ENCODE peak calls at places on chromosomes 5 and 9, in four cellular contexts. P, C, I and W are unnamed samples.

GRCh38 chr5:28301676-28302075 is 1263.3 kb upstream of the CDH9 start:
- DNase-seq in P (no peak), C (peak), I (no peak), W (no peak)

GRCh38 chr5:137733922-137734695 is 1.8 kb downstream of the KLHL3 start:
- DNase-seq in P (no peak), C (no peak), I (no peak), W (no peak)

GRCh38 chr9:95092321-95093072 is 225.0 kb downstream of the FANCC start:
- DNase-seq in P (no peak), C (no peak), I (no peak), W (no peak)

GRCh38 chr5:170277953-170278352 is 19.6 kb downstream of the LCP2 start:
- DNase-seq in P (no peak), C (no peak), I (no peak), W (no peak)

GRCh38 chr5:72452515-72453259 is 54.5 kb downstream of the ZNF366 start:
- DNase-seq in P (no peak), C (no peak), I (no peak), W (no peak)

GRCh38 chr5:108727154-108727638 is 20.5 kb upstream of the FER start:
- DNase-seq in P (no peak), C (peak), I (no peak), W (no peak)

GRCh38 chr5:177531209-177531940 is 14.6 kb upstream of the DDX41 start:
- DNase-seq in P (no peak), C (no peak), I (no peak), W (no peak)

GRCh38 chr9:85156652-85157051 is 487.1 kb downstream of the NTRK2 start:
- DNase-seq in P (no peak), C (no peak), I (no peak), W (no peak)

GRCh38 chr9:116141864-116142561 is 11.6 kb upstream of the PAPPA start:
- DNase-seq in P (no peak), C (no peak), I (no peak), W (no peak)

GRCh38 chr9:115597330-115597729 is 479.4 kb upstream of the TNC start:
- DNase-seq in P (no peak), C (no peak), I (no peak), W (no peak)

GRCh38 chr5:127326438-127326837 is 35.8 kb downstream of the MEGF10 start:
- DNase-seq in P (no peak), C (peak), I (no peak), W (no peak)

GRCh38 chr9:95003694-95004451 is 277.4 kb downstream of the AOPEP start:
- DNase-seq in P (peak), C (peak), I (no peak), W (no peak)

GRCh38 chr5:174547814-174548213 is 176.6 kb upstream of the MSX2 start:
- DNase-seq in P (no peak), C (no peak), I (no peak), W (no peak)

GRCh38 chr5:132496631-132497487 is 6.3 kb upstream of the IRF1 start:
- DNase-seq in P (peak), C (peak), I (no peak), W (peak)

GRCh38 chr9:136604823-136605525 is 57.7 kb upstream of the EGFL7 start:
- DNase-seq in P (no peak), C (no peak), I (no peak), W (no peak)

GRCh38 chr5:98433673-98434072 is 339.8 kb upstream of the RGMB start:
- DNase-seq in P (no peak), C (no peak), I (no peak), W (no peak)

GRCh38 chr9:134992755-134993124 is 75.0 kb upstream of the FCN1 start:
- DNase-seq in P (no peak), C (no peak), I (no peak), W (no peak)

GRCh38 chr9:137453643-137454081 is 5.5 kb downstream of the NSMF start:
- DNase-seq in P (peak), C (peak), I (no peak), W (peak)

GRCh38 chr9:89821081-89821480 is 216.3 kb downstream of the GADD45G start:
- DNase-seq in P (no peak), C (no peak), I (no peak), W (no peak)

GRCh38 chr5:143230676-143230996 is 172.8 kb downstream of the NR3C1 start:
- DNase-seq in P (no peak), C (no peak), I (no peak), W (no peak)

GRCh38 chr9:26170224-26170623 is 492.0 kb upstream of the TUSC1 start:
- DNase-seq in P (no peak), C (no peak), I (no peak), W (no peak)

GRCh38 chr5:68500828-68501227 is 285.3 kb downstream of the PIK3R1 start:
- DNase-seq in P (no peak), C (no peak), I (no peak), W (no peak)

GRCh38 chr9:107016383-107016782 is 153.4 kb downstream of the ZNF462 start:
- DNase-seq in P (no peak), C (no peak), I (no peak), W (no peak)

GRCh38 chr5:142432369-142432863 is 107.6 kb upstream of the SPRY4 start:
- DNase-seq in P (no peak), C (no peak), I (no peak), W (no peak)

GRCh38 chr5:14190194-14191164 is 47.3 kb downstream of the TRIO start:
- DNase-seq in P (no peak), C (no peak), I (no peak), W (no peak)

GRCh38 chr5:132308701-132309100 is 14.5 kb downstream of the SLC22A4 start:
- DNase-seq in P (no peak), C (no peak), I (no peak), W (no peak)

GRCh38 chr9:14722391-14723035 is at the start of gene CER1:
- DNase-seq in P (no peak), C (no peak), I (no peak), W (no peak)

GRCh38 chr5:65774346-65774745 is 52.3 kb downstream of the NLN start:
- DNase-seq in P (no peak), C (no peak), I (no peak), W (no peak)

GRCh38 chr5:93250431-93250830 is 330.6 kb downstream of the NR2F1-AS1 start:
- DNase-seq in P (no peak), C (no peak), I (no peak), W (no peak)

GRCh38 chr5:154359222-154359583 is 86.6 kb upstream of the SAP30L start:
- DNase-seq in P (no peak), C (no peak), I (no peak), W (peak)

GRCh38 chr5:132469380-132470372 is 20.9 kb downstream of the IRF1 start:
- DNase-seq in P (peak), C (no peak), I (no peak), W (no peak)

GRCh38 chr9:133918123-133918813 is 73.9 kb downstream of the VAV2 start:
- DNase-seq in P (no peak), C (no peak), I (no peak), W (no peak)

GRCh38 chr5:66582499-66582898 is 13.7 kb upstream of the MAST4 start:
- DNase-seq in P (no peak), C (no peak), I (no peak), W (no peak)

DNA sequence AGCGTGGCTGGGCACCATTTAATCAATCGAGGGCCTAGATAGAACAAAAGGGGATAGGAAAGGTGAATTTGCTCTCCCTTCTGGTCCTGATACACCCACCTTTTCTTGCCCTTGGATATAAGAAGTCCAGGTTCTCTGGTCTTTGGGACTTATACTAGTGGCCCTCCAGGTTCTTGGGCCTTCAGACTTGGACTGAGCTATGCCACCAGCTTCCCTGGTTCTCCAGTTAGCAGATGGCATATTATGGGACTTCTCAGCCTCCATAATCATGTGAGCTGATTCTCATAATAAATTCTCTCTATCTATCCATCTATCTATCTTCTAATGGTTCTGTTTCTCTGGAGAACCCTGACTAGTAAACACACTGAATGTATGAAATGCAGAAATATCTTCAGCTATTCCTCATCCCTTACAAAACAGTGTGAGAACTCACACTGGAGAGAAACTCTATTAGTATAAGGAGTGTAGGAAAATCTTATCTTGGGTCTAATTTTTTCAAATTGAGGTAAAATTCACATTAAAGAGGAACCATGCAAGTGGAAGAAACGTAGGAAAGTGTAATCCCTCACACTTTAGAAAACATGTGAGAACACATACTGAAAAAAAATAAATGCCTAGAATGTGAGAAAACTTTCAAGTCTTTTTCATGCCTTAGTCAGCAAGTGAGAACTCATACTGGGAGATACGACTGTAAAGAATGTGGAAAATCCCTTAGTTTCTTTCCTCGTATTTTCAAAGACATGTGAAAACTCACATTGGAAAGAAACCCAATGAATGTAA is 15.5 kb downstream of the PCDHB15 start:
- DNase-seq in P (no peak), C (no peak), I (no peak), W (no peak)
- TF ChIP-seq SP1 in P (no peak), C (no peak), I (no peak), W (no peak)

GRCh38 chr5:9498541-9499497 is 47.1 kb downstream of the SEMA5A start:
- DNase-seq in P (peak), C (peak), I (no peak), W (peak)
- TF ChIP-seq FOXK2 in P (no peak), C (no peak), I (no peak), W (no peak)

DNA sequence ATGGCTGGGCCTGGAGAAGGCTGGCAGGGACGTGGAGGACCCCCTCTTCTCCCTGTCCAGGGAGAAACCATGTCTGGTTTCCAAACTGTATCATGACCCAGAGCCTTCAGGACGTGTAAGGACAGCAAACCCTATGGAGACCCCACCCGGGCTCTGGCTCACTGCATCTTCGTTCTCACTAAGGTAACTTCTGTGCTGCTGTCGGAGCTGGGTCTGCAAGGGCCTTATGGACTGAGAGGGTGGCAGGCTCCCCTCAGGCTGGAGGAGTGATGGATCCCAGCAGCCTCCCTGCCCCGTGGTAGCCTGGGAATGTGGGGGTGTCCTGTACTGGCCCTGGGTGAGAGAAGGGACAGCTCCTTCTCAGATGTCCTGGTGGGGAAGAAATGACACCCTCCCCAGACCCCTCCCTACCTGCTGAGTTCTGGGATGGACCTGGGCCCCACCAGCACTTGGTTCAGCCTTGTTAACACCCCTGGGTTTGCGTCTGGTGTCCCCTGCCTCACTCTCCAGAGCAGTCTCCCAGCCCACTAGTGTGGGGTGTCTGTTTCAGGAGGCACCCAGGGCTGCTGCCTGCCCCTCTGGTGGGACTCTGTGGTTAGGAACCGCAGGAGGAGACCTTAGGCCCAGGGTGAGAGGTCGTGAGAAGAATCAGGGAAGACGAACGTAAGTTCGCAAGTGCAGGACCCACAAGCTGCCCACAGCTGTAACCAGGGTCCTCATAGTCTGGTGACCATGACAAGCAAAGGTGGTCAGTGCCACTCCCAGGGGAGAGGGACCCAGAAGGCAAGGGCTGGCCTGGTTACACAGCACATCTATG is 6.6 kb downstream of the SPATA31E1 start:
- DNase-seq in P (no peak), C (no peak), I (no peak), W (peak)
- TF ChIP-seq SP1 in P (no peak), C (no peak), I (no peak), W (no peak)

DNA sequence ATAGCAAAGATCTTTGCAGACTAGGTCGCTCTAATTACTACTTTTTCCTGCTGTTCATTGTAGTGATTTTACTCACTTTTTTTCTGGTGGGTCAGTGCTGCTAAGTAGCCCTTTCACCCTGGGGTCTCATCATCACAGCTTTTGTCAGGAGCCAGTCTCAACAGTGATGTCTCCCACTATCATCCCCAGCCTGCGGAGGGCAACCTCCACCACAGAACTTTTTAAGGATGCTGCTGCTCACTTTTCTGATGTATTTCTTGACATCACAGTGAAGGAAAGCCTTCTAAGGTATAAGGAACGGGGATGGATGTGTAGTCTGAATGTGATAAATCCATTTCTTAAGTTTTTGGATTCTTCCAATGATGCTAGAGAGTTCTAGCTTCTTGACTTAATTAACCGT is 242.5 kb upstream of the RIOK2 start:
- DNase-seq in P (no peak), C (no peak), I (no peak), W (peak)
- TF ChIP-seq FOXK2 in P (no peak), C (no peak), I (no peak), W (no peak)